ENCODE peak calls at places on chromosomes 12 and 14, in ten cellular contexts. Q is stimulated activated CD4-positive, alpha-beta T cell treated with anti-CD3 and anti-CD28 coated beads, Interleukin-4, amount 100 ng/mL, for 24 hours; I is small intestine; E is NCI-H1436; D is MM.1S; G is AG09309; N is activated CD4-positive, CD25-positive, alpha-beta regulatory T cell treated with anti-CD3 and anti-CD28 coated beads, Interleukin-2, amount 50 U/mL, for 16 hours; J is T1000; O is NCI-H1092 treated with DMSO at 0.1 percent for 48 hours; F is putamen. P is an unnamed sample.

GRCh38 chr14:100449225-100449987 is 126.3 kb downstream of the SLC25A47 start:
- DNase-seq in Q (no peak), I (no peak), E (no peak), D (no peak), G (no peak), N (no peak), J (no peak), O (no peak), F (no peak), P (no peak)

GRCh38 chr14:104110491-104111209 is 25.1 kb downstream of the ASPG start:
- DNase-seq in Q (no peak), I (no peak), E (no peak), D (no peak), G (no peak), N (no peak), J (no peak), O (no peak), F (no peak), P (no peak)

GRCh38 chr12:202081-202731 is 11.8 kb downstream of the SLC6A12 start:
- DNase-seq in Q (no peak), I (no peak), E (no peak), D (no peak), G (no peak), N (no peak), J (no peak), O (peak; percentile 86), F (no peak), P (no peak)

GRCh38 chr14:100665518-100666032 is 61.1 kb upstream of the DLK1 start:
- DNase-seq in Q (no peak), I (peak; percentile 93), E (no peak), D (no peak), G (no peak), N (no peak), J (no peak), O (no peak), F (no peak), P (no peak)

GRCh38 chr12:10968765-10969456 is 17.8 kb downstream of the TAS2R50 start:
- DNase-seq in Q (no peak), I (peak; percentile 22), E (no peak), D (no peak), G (peak; percentile 25), N (no peak), J (peak; percentile 48), O (no peak), F (no peak), P (no peak)

GRCh38 chr12:30010071-30011052 is 226.6 kb upstream of the TMTC1 start:
- DNase-seq in Q (no peak), I (no peak), E (no peak), D (no peak), G (no peak), N (no peak), J (no peak), O (no peak), F (no peak), P (no peak)

GRCh38 chr12:57864811-57865751 is 18.6 kb upstream of the CTDSP2 start:
- DNase-seq in Q (peak; percentile 72), I (peak; percentile 67), E (no peak), D (peak; percentile 60), G (no peak), N (peak; percentile 11), J (peak; percentile 70), O (no peak), F (no peak), P (no peak)

GRCh38 chr12:3083241-3083921 is 6.2 kb downstream of the TSPAN9 start:
- DNase-seq in Q (no peak), I (peak; percentile 20), E (no peak), D (no peak), G (no peak), N (no peak), J (no peak), O (no peak), F (no peak), P (no peak)

GRCh38 chr14:89702151-89702936 is 252.2 kb downstream of the EFCAB11 start:
- DNase-seq in Q (no peak), I (no peak), E (no peak), D (no peak), G (peak; percentile 48), N (no peak), J (no peak), O (peak; percentile 78), F (peak; percentile 20), P (no peak)

GRCh38 chr12:109214131-109214530 is 95.0 kb downstream of the FOXN4 start:
- DNase-seq in Q (no peak), I (no peak), E (no peak), D (no peak), G (no peak), N (no peak), J (no peak), O (no peak), F (no peak), P (no peak)

GRCh38 chr12:96398422-96399080 is 1.7 kb downstream of the CDK17 start:
- DNase-seq in Q (no peak), I (peak; percentile 10), E (no peak), D (peak; percentile 24), G (no peak), N (no peak), J (no peak), O (no peak), F (no peak), P (no peak)

GRCh38 chr12:69648476-69648875 is 37.8 kb upstream of the LRRC10 start:
- DNase-seq in Q (no peak), I (no peak), E (no peak), D (no peak), G (peak; percentile 88), N (no peak), J (peak; percentile 58), O (no peak), F (no peak), P (no peak)

GRCh38 chr14:52150162-52150561 is 81.3 kb upstream of the NID2 start:
- DNase-seq in Q (no peak), I (no peak), E (no peak), D (no peak), G (no peak), N (no peak), J (no peak), O (no peak), F (no peak), P (no peak)

GRCh38 chr14:63032056-63032455 is 13.2 kb downstream of the KCNH5 start:
- DNase-seq in Q (no peak), I (no peak), E (no peak), D (no peak), G (no peak), N (no peak), J (no peak), O (no peak), F (no peak), P (no peak)

GRCh38 chr14:49306152-49306751 is 279.9 kb downstream of the RPS29 start:
- DNase-seq in Q (no peak), I (peak; percentile 10), E (no peak), D (peak; percentile 44), G (no peak), N (no peak), J (no peak), O (no peak), F (no peak), P (no peak)

GRCh38 chr12:110314308-110314707 is 33.3 kb downstream of the ATP2A2 start:
- DNase-seq in Q (no peak), I (peak; percentile 25), E (no peak), D (no peak), G (peak; percentile 43), N (no peak), J (no peak), O (no peak), F (no peak), P (no peak)

GRCh38 chr12:111166779-111167540 is 201.9 kb downstream of the PHETA1 start:
- DNase-seq in Q (no peak), I (no peak), E (no peak), D (no peak), G (no peak), N (no peak), J (no peak), O (no peak), F (no peak), P (no peak)